ENCODE peak calls at places on chromosomes 2 and 18, in five cellular contexts. I, C, E, Q and F are unnamed samples.

GRCh38 chr2:96870631-96871255 is 863 bp upstream of the SEMA4C start:
- DNase-seq in E (no peak), I (no peak), Q (peak), C (no peak), F (peak)

GRCh38 chr2:239396881-239397681 is 3.7 kb downstream of the HDAC4 start:
- DNase-seq in Q (no peak), E (no peak), I (no peak), C (no peak), F (no peak)

GRCh38 chr2:205701509-205701908 is 19.2 kb downstream of the NRP2 start:
- DNase-seq in I (no peak), E (no peak), Q (no peak), C (no peak), F (peak)

GRCh38 chr2:235960011-235960715 is 208.0 kb downstream of the GBX2 start:
- DNase-seq in I (no peak), E (no peak), Q (no peak), C (no peak), F (no peak)

GRCh38 chr18:38940863-38941531 is 1375.4 kb upstream of the CELF4 start:
- DNase-seq in Q (peak), C (no peak), I (no peak), E (no peak), F (peak)

GRCh38 chr2:170512271-170512670 is 202.9 kb upstream of the SP5 start:
- DNase-seq in Q (no peak), C (no peak), I (no peak), E (no peak), F (no peak)

GRCh38 chr2:29940706-29941105 is 19.3 kb upstream of the ALK start:
- DNase-seq in Q (no peak), I (no peak), E (no peak), C (no peak), F (no peak)

GRCh38 chr2:64698668-64699444 is 45.1 kb upstream of the SERTAD2 start:
- DNase-seq in C (no peak), I (no peak), E (no peak), Q (no peak), F (peak)

GRCh38 chr18:4068552-4069158 is 386.5 kb downstream of the DLGAP1 start:
- DNase-seq in C (peak), E (no peak), Q (peak), I (peak), F (peak)

GRCh38 chr2:12421061-12421460 is 295.7 kb upstream of the TRIB2 start:
- DNase-seq in I (no peak), Q (no peak), C (no peak), E (no peak), F (no peak)

GRCh38 chr2:47738331-47738730 is 44.6 kb upstream of the MSH6 start:
- DNase-seq in Q (no peak), I (no peak), E (no peak), C (no peak), F (no peak)

GRCh38 chr2:213152065-213152794 is 818 bp upstream of the IKZF2 start:
- DNase-seq in C (peak), I (peak), E (no peak), Q (peak), F (peak)

GRCh38 chr2:164898475-164898874 is 56.9 kb downstream of the SLC38A11 start:
- DNase-seq in I (no peak), E (no peak), Q (peak), C (no peak), F (peak)

GRCh38 chr2:39370101-39370500 is 67.0 kb downstream of the MAP4K3 start:
- DNase-seq in Q (no peak), C (no peak), E (no peak), I (no peak), F (peak)

GRCh38 chr2:211435331-211435730 is 878.9 kb downstream of the CPS1 start:
- DNase-seq in C (peak), Q (no peak), E (no peak), I (no peak), F (no peak)

GRCh38 chr2:172335731-172336130 is 91.7 kb upstream of the ITGA6 start:
- DNase-seq in Q (no peak), E (no peak), I (no peak), C (no peak), F (no peak)

GRCh38 chr18:79867666-79868065 is 69.9 kb downstream of the KCNG2 start:
- DNase-seq in C (no peak), I (no peak), Q (no peak), E (no peak), F (no peak)

GRCh38 chr2:2600466-2600865 is 269.4 kb upstream of the MYT1L start:
- DNase-seq in Q (no peak), C (no peak), I (no peak), E (no peak), F (no peak)

GRCh38 chr2:151030663-151031230 is 230.9 kb downstream of the RBM43 start:
- DNase-seq in Q (no peak), C (no peak), E (no peak), I (no peak), F (no peak)

GRCh38 chr2:33051586-33052385 is 105.0 kb downstream of the LTBP1 start:
- DNase-seq in I (no peak), C (no peak), E (no peak), Q (peak), F (peak)

GRCh38 chr18:67980241-67980640 is 463.7 kb upstream of the DSEL start:
- DNase-seq in E (no peak), I (no peak), C (no peak), Q (no peak), F (no peak)

GRCh38 chr2:234372506-234372905 is 124.4 kb downstream of the ARL4C start:
- DNase-seq in Q (no peak), E (no peak), I (no peak), C (no peak), F (no peak)

GRCh38 chr2:71608034-71608433 is 154.7 kb downstream of the DYSF start:
- DNase-seq in C (peak), I (no peak), Q (no peak), E (no peak), F (no peak)

GRCh38 chr18:63237911-63238710 is 81.5 kb downstream of the BCL2 start:
- DNase-seq in E (peak), I (peak), C (peak), Q (peak), F (peak)

GRCh38 chr2:142722569-142722968 is 154.9 kb upstream of the KYNU start:
- DNase-seq in E (no peak), I (no peak), Q (no peak), C (no peak), F (peak)

GRCh38 chr18:64037812-64038414 is 68.0 kb downstream of the SERPINB8 start:
- DNase-seq in Q (no peak), I (peak), E (no peak), C (no peak), F (peak)

GRCh38 chr18:7174359-7175107 is 56.4 kb upstream of the LRRC30 start:
- DNase-seq in Q (no peak), E (no peak), C (peak), I (no peak), F (no peak)

GRCh38 chr18:76209597-76209996 is 285.4 kb downstream of the ZNF516 start:
- DNase-seq in C (no peak), Q (no peak), E (no peak), I (no peak), F (no peak)

GRCh38 chr18:79952996-79953559 is 1.6 kb upstream of the SLC66A2 start:
- DNase-seq in I (no peak), Q (no peak), C (peak), E (no peak), F (peak)

GRCh38 chr2:159936471-159936870 is 125.9 kb downstream of the PLA2R1 start:
- DNase-seq in I (no peak), E (no peak), C (no peak), Q (no peak), F (no peak)

GRCh38 chr2:35447210-35447609 is 908.4 kb upstream of the CRIM1 start:
- DNase-seq in Q (no peak), E (no peak), I (no peak), C (no peak), F (peak)

GRCh38 chr18:32092422-32093105 is 890 bp downstream of the RNF138 start:
- DNase-seq in C (peak), Q (peak), E (peak), I (peak), F (peak)

GRCh38 chr18:79779021-79779699 is 18.6 kb upstream of the KCNG2 start:
- DNase-seq in Q (no peak), I (no peak), E (no peak), C (no peak), F (no peak)

GRCh38 chr2:15880226-15881119 is 59.9 kb upstream of the MYCN start:
- DNase-seq in I (no peak), E (no peak), Q (no peak), C (no peak), F (no peak)

GRCh38 chr2:228657807-228658402 is 476.4 kb upstream of the SPHKAP start:
- DNase-seq in E (no peak), Q (no peak), I (no peak), C (no peak), F (peak)
- H3K4me2 ChIP-seq in E (no peak), Q (no peak), I (no peak), C (no peak), F (no peak)

GRCh38 chr2:111160758-111161157 is 40.0 kb downstream of the BCL2L11 start:
- DNase-seq in Q (peak), I (no peak), C (no peak), E (no peak), F (peak)

GRCh38 chr2:111159640-111160039 is 38.9 kb downstream of the BCL2L11 start:
- DNase-seq in E (no peak), Q (no peak), I (no peak), C (no peak), F (no peak)

GRCh38 chr2:111162718-111163331 is 42.1 kb downstream of the BCL2L11 start:
- DNase-seq in Q (peak), I (no peak), E (no peak), C (no peak), F (peak)

GRCh38 chr2:111164078-111164477 is 43.4 kb downstream of the BCL2L11 start:
- DNase-seq in E (peak), Q (no peak), I (no peak), C (no peak), F (no peak)

GRCh38 chr2:111161971-111162370 is 41.3 kb downstream of the BCL2L11 start:
- DNase-seq in E (no peak), C (no peak), I (no peak), Q (no peak), F (no peak)
- H3K27ac ChIP-seq in E (no peak), C (no peak), I (no peak), Q (no peak), F (no peak)

GRCh38 chr2:270861-271260 is 6.1 kb downstream of the ACP1 start:
- DNase-seq in Q (no peak), E (no peak), I (no peak), C (no peak), F (no peak)

GRCh38 chr2:273338-273737 is 8.6 kb downstream of the ACP1 start:
- DNase-seq in Q (no peak), I (no peak), C (no peak), E (no peak), F (no peak)

GRCh38 chr2:271917-272316 is 7.2 kb downstream of the ACP1 start:
- DNase-seq in E (no peak), Q (no peak), C (no peak), I (no peak), F (no peak)

GRCh38 chr2:275457-275856 is 10.7 kb downstream of the ACP1 start:
- DNase-seq in Q (no peak), E (no peak), C (no peak), I (no peak), F (no peak)

DNA sequence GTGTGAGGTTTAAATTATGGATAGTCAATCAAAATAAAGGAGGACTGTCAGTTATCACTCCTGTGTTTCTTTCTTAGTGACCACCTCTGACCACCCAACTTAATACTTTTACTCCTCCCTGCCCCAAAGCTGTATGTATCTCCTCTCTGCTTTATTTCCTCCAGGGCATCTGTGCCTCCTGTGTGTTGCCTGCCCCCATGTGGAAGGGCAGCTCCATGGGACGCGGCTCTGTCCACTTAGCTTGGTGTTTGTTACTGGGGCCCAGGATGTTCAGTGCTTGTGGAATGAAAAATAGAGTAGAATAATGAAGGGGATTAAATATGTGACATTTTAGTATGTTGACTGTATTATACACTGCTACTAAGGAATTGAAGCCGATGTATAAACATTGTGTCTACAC is 9.8 kb downstream of the ACP1 start:
- DNase-seq in C (no peak), I (no peak), Q (no peak), E (no peak), F (no peak)
- H2BK12ac ChIP-seq in C (no peak), I (no peak), Q (no peak), E (no peak), F (no peak)

GRCh38 chr2:86185517-86186212 is 9.6 kb downstream of the IMMT start:
- DNase-seq in C (no peak), Q (no peak), E (no peak), I (no peak), F (no peak)

GRCh38 chr2:86189782-86190416 is 5.4 kb downstream of the IMMT start:
- DNase-seq in Q (no peak), E (no peak), C (no peak), I (no peak), F (no peak)

DNA sequence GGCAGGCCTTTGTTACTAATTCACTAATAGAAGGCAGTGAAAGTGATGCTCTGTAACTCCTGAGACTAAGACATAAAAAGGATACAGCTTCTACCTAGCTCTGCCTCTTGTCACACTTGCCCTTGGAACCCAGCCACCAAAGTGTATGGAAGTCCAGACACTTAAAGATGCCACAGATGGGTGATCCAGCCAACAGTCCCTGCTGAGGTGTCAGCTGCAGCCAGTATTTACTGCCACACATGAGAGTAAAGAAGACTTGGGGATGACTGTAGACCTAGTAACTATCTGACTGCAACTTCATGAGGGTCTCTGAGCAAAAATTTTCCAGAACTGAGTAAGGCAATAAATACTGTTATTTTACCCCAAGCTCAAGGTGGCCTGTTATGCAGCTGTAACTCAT is 8.8 kb downstream of the IMMT start:
- DNase-seq in Q (no peak), I (no peak), E (no peak), C (no peak), F (no peak)
- H3K4me2 ChIP-seq in Q (no peak), I (no peak), E (no peak), C (no peak), F (no peak)

DNA sequence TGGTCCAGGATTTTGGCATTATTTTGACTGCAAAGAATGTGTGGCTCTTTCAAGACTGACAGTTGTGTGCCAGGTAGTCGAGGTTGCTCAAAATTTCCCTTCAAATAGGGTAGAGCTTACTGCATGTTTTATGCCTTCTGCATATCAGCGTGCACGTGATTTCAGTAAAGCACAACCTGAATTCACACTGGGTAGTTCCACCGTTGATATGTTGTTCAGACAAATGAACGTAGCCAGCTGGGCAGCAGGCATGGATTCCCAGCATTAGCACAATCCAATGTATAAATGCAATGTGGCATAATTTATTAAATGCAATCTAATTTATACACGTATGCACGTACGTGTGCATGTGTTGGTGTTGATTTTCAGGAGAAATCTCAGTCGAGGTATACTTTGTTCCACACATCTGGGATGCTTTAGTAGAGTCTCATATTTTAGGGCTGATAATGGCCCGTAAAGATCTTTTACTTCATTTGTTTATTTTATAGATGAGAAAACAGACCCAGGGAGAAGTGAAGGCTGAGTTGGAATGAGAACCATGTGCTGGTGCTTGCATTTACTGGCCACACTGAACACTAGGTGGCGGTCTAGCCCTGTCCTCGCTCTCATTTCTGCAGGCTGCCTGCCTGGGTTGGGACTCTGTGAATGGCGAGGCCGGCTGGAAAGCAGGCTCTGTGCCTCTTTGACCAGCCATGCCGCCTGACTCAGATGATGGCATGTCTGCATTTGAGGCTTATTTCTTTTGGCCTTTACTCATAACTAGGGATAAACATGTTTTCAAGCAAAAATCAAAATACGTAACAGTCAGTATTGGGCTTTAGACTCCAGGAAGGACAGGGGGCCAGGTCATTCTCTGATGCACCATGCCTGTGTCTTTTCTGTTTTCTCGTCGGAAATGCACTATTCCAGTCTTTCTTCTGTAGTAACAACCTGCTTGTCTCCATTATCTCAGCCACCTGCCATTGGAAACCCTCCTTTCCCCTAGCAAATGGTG is 120.4 kb downstream of the RNF144A start:
- DNase-seq in C (peak), Q (peak), E (no peak), I (peak), F (peak)
- H3K27ac ChIP-seq in C (no peak), Q (no peak), E (no peak), I (no peak), F (no peak)

DNA sequence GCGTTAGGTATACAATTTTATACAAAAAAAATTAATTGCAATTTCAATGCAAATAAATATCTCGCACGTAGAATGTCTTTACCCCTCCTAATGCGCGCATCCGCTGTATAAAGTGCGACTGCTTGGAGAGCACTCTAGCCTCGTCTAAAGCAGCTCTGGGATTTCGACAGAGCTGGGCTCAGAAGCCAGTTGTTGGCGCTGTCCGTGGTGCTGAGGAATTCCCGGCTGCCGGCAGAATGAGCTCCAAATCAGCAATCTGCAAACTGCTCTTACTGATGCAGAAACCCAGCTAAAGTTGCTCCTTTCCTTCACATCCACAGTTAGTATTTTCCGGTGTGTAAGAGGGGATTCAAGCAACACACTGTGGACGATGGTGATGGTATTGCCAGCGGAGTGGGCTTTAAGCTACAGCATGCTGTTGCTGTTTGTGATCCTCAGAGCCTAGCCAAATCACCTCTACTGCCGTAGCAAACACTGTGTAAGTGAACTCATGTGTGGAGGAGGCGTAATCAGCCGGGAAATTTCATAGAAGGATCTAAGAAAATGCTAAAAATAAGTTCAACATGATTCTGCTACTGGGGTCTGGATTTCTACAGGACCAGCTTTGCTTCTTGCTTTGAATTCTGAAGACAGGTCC is at the start of gene VWC2L:
- DNase-seq in E (peak), C (peak), Q (peak), I (peak), F (peak)
- H2BK12ac ChIP-seq in E (no peak), C (no peak), Q (no peak), I (no peak), F (no peak)

GRCh38 chr18:2994603-2995432 is 18.1 kb downstream of the LPIN2 start:
- DNase-seq in I (no peak), Q (no peak), C (no peak), E (no peak), F (no peak)
- H3K4me2 ChIP-seq in I (no peak), Q (no peak), C (no peak), E (no peak), F (peak)